ENCODE peak calls at places on chromosomes 5 and 9, in four cellular contexts. M is RWPE2, D is heart right ventricle, X is suprapubic skin. F is an unnamed sample. For H3K4me1, the result is how much of the 10 kb centered on the place peaks cover.

GRCh38 chr5:123528878-123529277 is 16.9 kb downstream of the CSNK1G3 start:
- DNase-seq in X (no peak), M (no peak), D (no peak), F (no peak)

GRCh38 chr9:29397148-29397547 is 1823.9 kb upstream of the C9orf72 start:
- DNase-seq in X (no peak), D (no peak), M (no peak), F (no peak)

GRCh38 chr5:180096616-180097015 is 25.1 kb upstream of the RNF130 start:
- DNase-seq in X (no peak), M (no peak), D (no peak), F (no peak)

GRCh38 chr5:157269763-157270272 is 3.9 kb downstream of the CYFIP2 start:
- DNase-seq in D (no peak), M (no peak), X (no peak), F (no peak)

GRCh38 chr5:174317261-174317894 is 271.9 kb downstream of the NSG2 start:
- DNase-seq in X (peak), D (no peak), M (no peak), F (peak)

GRCh38 chr9:106623558-106623957 is 239.4 kb upstream of the ZNF462 start:
- DNase-seq in D (no peak), M (no peak), X (no peak), F (no peak)

GRCh38 chr5:175286981-175287380 is 157.0 kb downstream of the DRD1 start:
- DNase-seq in X (no peak), M (no peak), D (no peak), F (no peak)

GRCh38 chr9:7467186-7467585 is 332.4 kb downstream of the DMAC1 start:
- DNase-seq in D (no peak), M (no peak), X (no peak), F (no peak)

GRCh38 chr5:180329138-180329435 is 24.0 kb downstream of the GFPT2 start:
- DNase-seq in M (no peak), X (no peak), D (no peak), F (no peak)

GRCh38 chr9:129868571-129869486 is 33.6 kb downstream of the USP20 start:
- DNase-seq in D (no peak), X (no peak), M (no peak), F (no peak)

GRCh38 chr5:154857091-154857533 is 1.3 kb upstream of the CNOT8 start:
- DNase-seq in D (peak), X (peak), M (no peak), F (peak)

GRCh38 chr5:95083606-95084005 is 201.3 kb downstream of the MCTP1 start:
- DNase-seq in X (no peak), M (no peak), D (no peak), F (no peak)

GRCh38 chr5:27311544-27311943 is 273.2 kb upstream of the CDH9 start:
- DNase-seq in D (no peak), M (no peak), X (no peak), F (no peak)

GRCh38 chr5:78776637-78777036 is 128.1 kb upstream of the LHFPL2 start:
- DNase-seq in M (no peak), X (no peak), D (no peak), F (no peak)

GRCh38 chr5:73266309-73266708 is 93.3 kb downstream of the TMEM174 start:
- DNase-seq in M (no peak), X (no peak), D (no peak), F (no peak)

GRCh38 chr9:71858812-71859211 is 52.2 kb downstream of the ABHD17B start:
- DNase-seq in D (no peak), M (no peak), X (no peak), F (no peak)

GRCh38 chr5:99102073-99102697 is 173.4 kb upstream of the CHD1 start:
- DNase-seq in M (no peak), D (no peak), X (no peak), F (no peak)

GRCh38 chr5:108148715-108149139 is 233.2 kb downstream of the FBXL17 start:
- DNase-seq in M (no peak), D (no peak), X (no peak), F (no peak)

GRCh38 chr5:77129386-77129785 is 42.3 kb upstream of the ZBED3 start:
- DNase-seq in X (no peak), M (no peak), D (no peak), F (no peak)

GRCh38 chr5:122129332-122129731 is at the start of gene ZNF474:
- DNase-seq in D (peak), X (no peak), M (peak), F (peak)

GRCh38 chr9:26261503-26262330 is 583.5 kb upstream of the TUSC1 start:
- DNase-seq in D (no peak), M (no peak), X (no peak), F (no peak)

GRCh38 chr9:69466151-69466550 is 141.1 kb downstream of the ENTREP1 start:
- DNase-seq in M (no peak), D (no peak), X (no peak), F (no peak)
- H3K27ac ChIP-seq in M (no peak), D (no peak), X (no peak), F (no peak)

GRCh38 chr5:177300971-177301370 is 2.5 kb downstream of the RAB24 start:
- DNase-seq in M (no peak), D (no peak), X (no peak), F (peak)

GRCh38 chr5:177303121-177303924 is at the start of the genes PRELID1 and RAB24:
- DNase-seq in D (peak), M (peak), X (peak), F (peak)

GRCh38 chr5:177300236-177300880 is 3.2 kb downstream of the RAB24 start:
- DNase-seq in X (no peak), D (peak), M (no peak), F (peak)

GRCh38 chr5:177302354-177303110 is 987 bp downstream of the RAB24 start:
- DNase-seq in D (no peak), X (no peak), M (no peak), F (no peak)

DNA sequence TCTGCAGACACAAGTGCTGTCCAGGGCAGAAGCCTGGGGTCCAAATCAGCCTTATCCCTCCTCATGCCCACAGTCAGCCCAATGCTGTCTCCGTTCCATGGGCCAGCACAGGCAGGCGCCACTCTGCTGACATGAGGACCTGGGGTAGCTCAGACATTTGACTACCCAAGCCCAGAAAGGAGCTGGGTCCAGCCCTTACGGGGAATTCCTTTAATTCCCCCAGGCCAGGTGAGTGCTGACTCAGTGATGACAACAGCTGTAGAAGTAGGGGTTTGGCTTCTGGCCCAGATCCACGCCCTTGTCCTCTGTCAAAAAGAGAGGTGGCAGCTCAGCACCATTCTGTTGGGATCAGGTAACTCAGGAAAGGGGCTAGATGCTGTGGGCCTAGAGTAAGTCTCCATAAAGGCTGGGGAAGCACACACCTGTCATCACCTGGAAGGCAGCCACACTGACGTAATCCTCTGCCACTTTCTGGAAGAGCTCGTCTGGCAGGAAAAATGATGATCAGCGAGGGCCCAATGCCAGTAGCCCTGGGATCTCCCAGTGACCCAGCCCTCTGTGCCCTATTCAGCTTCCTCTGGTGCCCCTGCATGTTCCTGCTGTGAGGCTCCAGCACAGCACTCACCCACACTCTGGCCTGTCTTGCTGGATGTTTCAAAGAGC is 1.9 kb downstream of the RAB24 start:
- DNase-seq in X (no peak), M (peak), D (no peak), F (peak)
- H3K4me1 ChIP-seq in X (half or more), M (under half), D (half or more), F (under half)

GRCh38 chr5:167888395-167888794 is 403.1 kb upstream of the WWC1 start:
- DNase-seq in X (no peak), D (no peak), M (no peak), F (no peak)
- TF ChIP-seq CTCF in X (no peak), D (no peak), M (no peak), F (no peak)

GRCh38 chr5:159768243-159768642 is 148.0 kb upstream of the ADRA1B start:
- DNase-seq in X (no peak), D (no peak), M (no peak), F (no peak)
- H3K27ac ChIP-seq in X (no peak), D (no peak), M (no peak), F (peak)

GRCh38 chr9:136850866-136851775 is 1.0 kb upstream of the MAMDC4 start:
- DNase-seq in D (no peak), M (no peak), X (no peak), F (no peak)
- H3K4me1 ChIP-seq in D (under half), M (under half), X (under half), F (under half)

GRCh38 chr5:52657231-52657645 is 130.5 kb upstream of the ITGA1 start:
- DNase-seq in M (no peak), D (no peak), X (no peak), F (no peak)
- TF ChIP-seq CTCF in M (peak), D (peak), X (no peak), F (peak)

DNA sequence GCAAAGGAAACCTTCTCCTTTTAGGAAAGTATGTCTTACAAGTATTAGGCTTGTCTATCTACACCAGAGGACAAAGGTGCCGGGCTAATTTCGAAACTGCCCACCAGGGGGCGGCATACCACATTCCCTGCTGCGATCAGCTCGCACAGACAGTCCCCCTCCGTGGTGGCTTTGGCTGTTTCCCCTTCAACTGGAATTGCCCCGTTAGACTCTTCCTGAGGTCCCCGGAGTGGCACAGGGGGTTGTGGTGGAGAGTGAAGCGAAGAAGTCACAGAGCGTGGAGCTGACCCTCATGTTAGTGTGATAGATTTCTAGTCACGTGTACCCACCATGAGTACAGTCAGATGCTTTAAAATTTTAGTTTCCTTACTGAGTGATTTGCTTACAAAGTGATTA is 17.5 kb downstream of the PTTG1 start:
- DNase-seq in X (peak), M (no peak), D (peak), F (peak)
- H3K27ac ChIP-seq in X (no peak), M (no peak), D (peak), F (peak)

GRCh38 chr9:136581614-136582447 is 36.0 kb upstream of the NOTCH1 start:
- DNase-seq in X (no peak), M (no peak), D (no peak), F (no peak)
- H3K4me1 ChIP-seq in X (under half), M (under half), D (under half), F (under half)

DNA sequence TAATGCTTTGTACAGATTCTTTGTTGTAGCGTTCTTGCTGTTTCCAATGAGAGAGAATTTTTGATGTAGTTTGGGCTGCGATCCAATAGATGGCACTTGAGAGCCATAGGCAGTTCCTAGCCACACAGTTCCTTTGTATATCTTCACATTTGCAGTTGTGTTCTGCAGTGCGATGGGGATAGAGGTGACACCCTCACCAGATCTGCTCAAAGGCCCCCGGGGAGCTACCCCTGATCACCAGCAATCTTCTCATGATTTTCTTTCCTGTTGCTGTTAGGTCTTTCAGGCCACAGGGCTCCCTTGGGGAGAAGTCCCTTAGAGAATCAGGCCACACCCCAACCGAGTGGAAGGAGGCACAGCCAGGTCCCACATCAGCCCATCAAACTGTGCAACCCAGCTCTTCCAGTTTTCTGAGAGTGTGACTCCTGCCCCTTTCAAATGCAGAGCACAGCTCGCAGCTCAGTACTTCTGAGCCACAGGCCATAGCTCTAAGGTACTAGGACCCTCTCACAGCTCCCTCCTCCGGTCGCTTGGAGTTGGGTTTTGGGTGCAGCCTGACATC is 353.7 kb downstream of the SLCO4C1 start:
- DNase-seq in M (no peak), D (no peak), X (no peak), F (no peak)
- TF ChIP-seq CTCF in M (peak), D (peak), X (no peak), F (no peak)